ENCODE peak calls at places on chromosomes 7 and 10, in five cellular contexts. F, C, M, X and B are unnamed samples.

GRCh38 chr7:55288070-55288824 is 76.9 kb upstream of the LANCL2 start:
- DNase-seq in C (no peak), F (no peak), M (no peak), X (no peak), B (no peak)

GRCh38 chr7:100220833-100221718 is 1.3 kb downstream of the PVRIG start:
- DNase-seq in C (peak), X (no peak), M (peak), F (no peak), B (peak)

GRCh38 chr10:133379801-133380666 is 972 bp downstream of the PAOX start:
- DNase-seq in F (no peak), X (peak), M (no peak), C (no peak), B (no peak)

GRCh38 chr10:132639470-132639869 is 101.9 kb downstream of the INPP5A start:
- DNase-seq in C (no peak), X (no peak), M (no peak), F (no peak), B (no peak)

GRCh38 chr7:90723233-90723632 is 127.1 kb downstream of the CDK14 start:
- DNase-seq in F (no peak), X (no peak), C (no peak), M (no peak), B (no peak)

GRCh38 chr10:11547111-11547625 is 64.3 kb downstream of the USP6NL start:
- DNase-seq in M (no peak), X (no peak), C (no peak), F (no peak), B (no peak)

GRCh38 chr10:17993361-17993760 is 41.6 kb downstream of the SLC39A12 start:
- DNase-seq in C (no peak), F (no peak), M (no peak), X (no peak), B (no peak)

GRCh38 chr7:155509025-155509724 is 37.2 kb downstream of the CNPY1 start:
- DNase-seq in F (no peak), X (no peak), M (no peak), C (no peak), B (no peak)

GRCh38 chr7:39133088-39133487 is 155.4 kb downstream of the POU6F2 start:
- DNase-seq in X (no peak), F (no peak), C (no peak), M (no peak), B (no peak)

GRCh38 chr10:91909178-91909677 is at the start of gene FGFBP3:
- DNase-seq in M (peak), C (peak), F (no peak), X (no peak), B (no peak)

GRCh38 chr7:24604640-24605039 is 31.4 kb downstream of the PALS2 start:
- DNase-seq in X (no peak), C (no peak), M (no peak), F (no peak), B (no peak)

GRCh38 chr10:5965266-5965665 is 12.1 kb downstream of the IL15RA start:
- DNase-seq in X (peak), C (peak), M (no peak), F (no peak), B (no peak)

DNA sequence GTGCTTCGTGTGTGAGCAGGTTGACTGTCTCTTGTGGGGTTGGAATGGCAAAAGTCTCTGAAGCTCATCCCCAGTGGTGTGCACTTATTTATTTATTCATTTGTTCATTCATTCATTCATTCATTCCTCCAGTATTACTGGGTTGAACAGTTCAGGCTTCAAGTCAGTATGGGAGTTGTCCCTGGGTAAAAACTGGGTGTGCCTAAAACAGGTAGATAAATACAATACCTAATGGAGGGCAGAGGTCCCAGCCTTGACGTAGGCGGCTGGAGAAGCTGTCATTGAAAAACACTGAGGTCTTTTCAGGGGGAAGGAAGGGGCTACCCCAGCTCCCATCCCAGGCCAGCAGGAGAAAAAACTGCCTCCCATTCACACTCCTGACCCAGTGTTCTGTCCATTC is 11.0 kb downstream of the CASP7 start:
- DNase-seq in X (no peak), F (no peak), M (no peak), C (no peak), B (no peak)
- TF ChIP-seq CTCF in X (no peak), F (no peak), M (no peak), C (no peak), B (no peak)

DNA sequence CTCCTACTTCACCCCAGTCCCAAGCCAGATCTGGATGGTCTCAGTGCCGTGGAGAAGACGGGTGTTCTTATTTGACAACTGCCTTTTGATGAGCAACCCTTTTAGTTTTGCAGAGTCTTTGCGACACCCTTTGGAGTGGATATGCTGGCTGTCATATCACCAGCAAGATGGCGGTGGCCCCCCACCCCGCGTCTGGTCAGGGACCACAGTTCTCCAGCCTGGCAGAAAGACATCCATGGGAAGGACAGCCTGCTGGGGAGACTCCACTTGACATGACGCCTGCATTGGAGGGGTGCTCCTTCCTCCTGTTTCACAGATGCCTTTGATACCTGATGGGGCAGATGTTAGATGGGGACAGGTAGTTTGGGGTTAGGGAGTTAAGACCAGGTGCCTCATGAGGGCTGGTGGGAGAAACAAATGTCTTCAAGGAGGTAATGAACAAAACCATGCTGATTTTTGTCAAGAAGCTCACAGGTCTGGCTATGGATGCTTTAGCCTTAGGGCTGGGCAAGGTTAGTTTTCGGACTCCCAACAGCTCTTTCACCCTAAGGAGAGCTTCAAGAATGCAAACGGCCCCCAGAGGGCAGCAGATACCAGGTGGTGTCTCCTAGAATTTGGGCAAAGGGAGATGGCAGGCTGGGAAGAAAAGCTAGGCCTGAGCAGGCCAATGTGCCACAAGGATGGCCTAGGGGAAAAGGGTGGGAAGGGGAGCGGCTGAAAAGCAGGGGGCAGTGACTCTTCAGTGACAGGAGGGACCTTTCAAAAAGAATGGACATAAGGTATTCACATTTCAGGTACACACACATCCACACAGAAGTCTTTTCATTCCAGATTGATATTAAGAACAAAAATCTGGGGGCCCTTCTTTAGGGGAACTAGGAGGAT is 95.2 kb downstream of the CLEC2L start:
- DNase-seq in C (peak), F (peak), X (peak), M (peak), B (no peak)
- TF ChIP-seq CTCF in C (peak), F (peak), X (peak), M (no peak), B (no peak)

DNA sequence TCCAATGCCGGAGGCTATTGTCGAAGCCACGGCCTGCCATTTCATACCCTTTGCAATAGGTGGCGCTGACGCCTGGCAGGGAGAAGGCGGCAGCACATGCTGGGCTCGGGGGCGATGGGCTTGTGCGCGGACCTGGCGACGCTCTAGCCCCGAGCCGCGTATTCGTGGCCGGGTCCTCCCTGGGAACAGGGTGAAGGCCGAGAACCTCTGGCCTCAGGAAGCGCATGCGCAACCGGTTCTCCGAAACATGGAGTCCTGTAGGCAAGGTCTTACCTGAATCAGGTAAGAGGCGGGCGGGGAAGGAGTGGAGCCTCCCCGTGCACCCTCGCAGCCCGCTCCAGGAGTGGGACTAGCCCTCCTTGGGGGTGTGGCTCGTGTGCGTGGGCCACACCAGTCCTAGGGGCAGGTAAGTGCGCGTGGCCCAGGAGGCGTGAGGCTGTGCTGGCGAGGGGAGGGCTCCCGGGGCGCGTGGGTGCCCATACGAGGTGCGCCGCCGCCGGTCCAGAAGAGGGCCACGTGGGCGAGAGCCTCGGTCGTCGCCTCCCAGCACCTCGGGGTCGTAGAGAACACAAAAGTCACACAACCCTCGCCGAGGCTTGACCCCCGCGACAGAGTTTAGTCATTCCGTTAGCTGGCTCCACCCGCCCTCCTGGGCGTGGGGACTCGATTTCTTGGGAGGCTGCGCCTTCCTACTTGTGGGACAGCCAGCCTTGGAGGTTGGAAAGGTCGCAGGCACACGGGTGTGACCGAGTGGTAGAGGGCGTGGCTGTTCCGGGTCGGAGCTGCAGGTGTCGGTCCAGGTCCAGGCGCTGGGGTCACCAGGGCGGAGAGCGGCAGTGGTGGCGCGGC is 5.5 kb upstream of the MEST start:
- DNase-seq in F (peak), M (peak), X (peak), C (peak), B (peak)
- TF ChIP-seq CTCF in F (peak), M (peak), X (peak), C (peak), B (peak)

GRCh38 chr7:20776942-20777341 is 9.7 kb downstream of the SP8 start:
- DNase-seq in C (no peak), M (no peak), F (no peak), X (no peak), B (no peak)

GRCh38 chr7:20777377-20778062 is 9.2 kb downstream of the SP8 start:
- DNase-seq in F (no peak), X (no peak), M (no peak), C (no peak), B (no peak)

GRCh38 chr7:20779041-20779440 is 7.6 kb downstream of the SP8 start:
- DNase-seq in M (no peak), F (no peak), C (no peak), X (no peak), B (no peak)

GRCh38 chr7:20776214-20776875 is 10.3 kb downstream of the SP8 start:
- DNase-seq in M (no peak), C (no peak), F (no peak), X (no peak), B (no peak)

DNA sequence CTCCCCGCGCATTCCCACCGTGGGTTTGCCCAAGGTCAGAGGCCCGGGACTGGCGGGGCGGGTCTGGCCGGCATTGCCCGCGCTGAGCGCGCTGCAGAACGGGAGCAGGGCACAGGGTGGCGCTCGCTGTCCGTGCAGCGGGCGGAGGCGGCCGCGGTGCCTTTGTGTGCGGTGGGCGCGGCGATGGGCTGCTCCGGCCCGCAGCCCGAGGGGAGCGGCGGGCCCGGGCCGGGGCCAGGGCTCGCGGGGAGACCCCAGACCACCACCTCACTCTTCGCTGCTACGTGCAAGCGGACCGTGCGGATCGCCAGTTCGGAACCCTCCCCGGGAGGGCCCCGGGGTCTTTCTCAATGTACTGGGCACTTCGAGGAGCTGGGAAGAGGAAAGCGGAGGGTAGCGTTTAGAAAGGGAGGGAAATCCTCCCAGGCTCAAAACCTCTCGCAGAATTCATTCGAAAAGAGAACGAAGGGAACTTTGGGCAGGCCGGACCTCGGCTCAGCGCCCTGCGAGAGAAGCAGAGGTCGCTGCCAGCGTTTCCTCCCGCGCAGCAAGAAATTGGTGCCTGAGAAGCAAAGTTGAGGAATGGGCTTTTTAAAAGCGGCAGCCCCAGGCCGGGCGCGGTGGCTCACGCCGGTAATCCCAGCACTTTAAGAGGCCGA is 8.5 kb downstream of the SP8 start:
- DNase-seq in F (no peak), M (peak), X (peak), C (no peak), B (no peak)
- TF ChIP-seq CTCF in F (peak), M (peak), X (peak), C (peak), B (no peak)

GRCh38 chr7:134520130-134520529 is 7.2 kb upstream of the AKR1B10 start:
- DNase-seq in C (no peak), X (no peak), F (no peak), M (no peak), B (no peak)
- TF ChIP-seq CTCF in C (peak), X (peak), F (peak), M (no peak), B (no peak)

DNA sequence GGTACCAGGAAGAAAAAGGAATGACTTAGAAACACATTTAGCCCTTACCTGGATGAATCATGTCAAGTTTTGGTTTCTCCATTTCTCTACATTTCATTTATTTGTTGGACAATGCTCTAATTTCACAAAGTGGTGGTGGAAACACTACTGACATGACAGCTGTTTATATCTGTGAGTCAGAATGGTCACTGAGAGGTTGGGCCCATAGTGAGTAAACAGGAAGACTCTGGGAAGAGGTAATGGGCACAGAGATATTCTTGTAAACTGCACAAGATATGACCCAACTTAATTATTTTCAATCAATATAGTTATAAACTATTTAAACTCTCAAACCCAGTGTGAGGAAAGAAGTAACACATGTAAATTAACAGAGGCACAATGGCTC is 176.3 kb upstream of the MEOX2 start:
- DNase-seq in X (no peak), M (no peak), C (no peak), F (no peak), B (no peak)
- TF ChIP-seq CTCF in X (no peak), M (no peak), C (no peak), F (no peak), B (no peak)

GRCh38 chr7:51456471-51457060 is 140.0 kb upstream of the COBL start:
- DNase-seq in C (no peak), X (no peak), M (no peak), F (no peak), B (no peak)
- TF ChIP-seq CTCF in C (no peak), X (no peak), M (no peak), F (no peak), B (no peak)

GRCh38 chr10:125739994-125740679 is 20.6 kb downstream of the EDRF1 start:
- DNase-seq in M (no peak), C (no peak), X (no peak), F (no peak), B (no peak)

GRCh38 chr10:125734148-125734547 is 14.6 kb downstream of the EDRF1 start:
- DNase-seq in M (no peak), F (no peak), C (no peak), X (no peak), B (no peak)

GRCh38 chr10:125734823-125735222 is 15.3 kb downstream of the EDRF1 start:
- DNase-seq in F (no peak), C (no peak), X (no peak), M (no peak), B (no peak)
- TF ChIP-seq CTCF in F (peak), C (no peak), X (no peak), M (no peak), B (no peak)

DNA sequence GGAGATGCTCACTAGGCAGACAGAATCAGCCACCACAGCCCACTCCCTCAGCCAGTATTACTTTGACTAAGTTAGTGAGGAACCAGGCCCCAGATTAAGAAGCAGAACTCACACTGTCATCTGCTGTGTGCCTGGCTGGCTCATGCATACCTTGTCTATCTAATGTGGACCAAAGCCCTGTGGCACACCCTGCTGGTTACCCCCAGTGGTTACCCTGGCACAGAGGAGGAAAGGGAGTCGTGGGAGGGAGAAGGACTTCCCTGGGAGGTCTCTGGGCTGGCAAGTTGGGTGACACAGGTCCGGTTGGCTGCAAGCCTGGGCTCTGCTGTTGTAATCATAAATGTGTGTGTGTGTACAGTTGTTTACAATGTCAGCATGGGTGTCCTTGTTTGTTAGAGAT is 7.5 kb upstream of the SH2D4B start:
- DNase-seq in C (peak), X (no peak), F (no peak), M (no peak), B (no peak)
- TF ChIP-seq CTCF in C (peak), X (no peak), F (peak), M (no peak), B (no peak)